ENCODE peak calls at places on chromosomes 12 and 14, in nine cellular contexts. P is iris pigment epithelial cell; H is fibroblast of lung; F is EL; A is T-helper 1 cell; E is Peyer's patch; V is ureter; L is effector CD4-positive, alpha-beta T cell; B is Kasumi-1. Q is an unnamed sample.

GRCh38 chr14:38887696-38888095 is 215.3 kb downstream of the SEC23A start:
- DNase-seq in L (no peak), V (no peak), P (no peak), F (no peak), H (no peak), B (peak; percentile 41), E (no peak), A (no peak), Q (no peak)

GRCh38 chr12:43370299-43370698 is 181.7 kb downstream of the ADAMTS20 start:
- DNase-seq in V (no peak), P (peak; percentile 86), F (peak; percentile 60), E (no peak), B (no peak), H (peak; percentile 69), L (no peak), A (no peak), Q (peak; percentile 85)

GRCh38 chr14:90785474-90785873 is 30.8 kb downstream of the TTC7B start:
- DNase-seq in P (peak; percentile 12), A (no peak), V (no peak), E (no peak), B (peak; percentile 45), F (peak; percentile 18), H (peak; percentile 25), L (no peak), Q (no peak)

GRCh38 chr12:88144546-88145468 is 2.7 kb downstream of the TMTC3 start:
- DNase-seq in B (no peak), V (no peak), A (no peak), F (no peak), H (no peak), L (no peak), E (no peak), P (no peak), Q (no peak)

GRCh38 chr14:73786632-73786941 is 65.0 kb upstream of the PTGR2 start:
- DNase-seq in F (peak; percentile 45), A (no peak), L (no peak), H (peak; percentile 51), P (no peak), V (no peak), B (no peak), E (no peak), Q (peak; percentile 32)

GRCh38 chr12:66708704-66709443 is 30.0 kb upstream of the GRIP1 start:
- DNase-seq in L (no peak), B (peak; percentile 52), V (no peak), P (peak; percentile 12), A (no peak), E (no peak), F (peak; percentile 4), H (peak; percentile 18), Q (no peak)

GRCh38 chr12:3658327-3659163 is 94.4 kb downstream of the CRACR2A start:
- DNase-seq in P (peak; percentile 54), B (peak; percentile 1), V (no peak), L (peak; percentile 12), F (peak; percentile 9), A (peak; percentile 17), H (peak; percentile 37), E (no peak), Q (peak; percentile 16)

GRCh38 chr14:86852530-86852929 is 1140.5 kb downstream of the GALC start:
- DNase-seq in B (no peak), E (no peak), F (peak; percentile 92), A (no peak), H (peak; percentile 50), L (no peak), P (peak; percentile 73), V (no peak), Q (peak; percentile 76)

GRCh38 chr14:93857500-93857899 is 69.2 kb upstream of the PRIMA1 start:
- DNase-seq in E (no peak), F (no peak), V (no peak), H (no peak), L (no peak), B (no peak), A (no peak), P (no peak), Q (no peak)

GRCh38 chr12:39125580-39125979 is 220.2 kb upstream of the CPNE8 start:
- DNase-seq in L (no peak), B (no peak), E (no peak), P (no peak), F (no peak), V (no peak), A (no peak), H (no peak), Q (no peak)

GRCh38 chr14:76778546-76779215 is 17.4 kb downstream of the VASH1 start:
- DNase-seq in F (no peak), L (no peak), P (no peak), E (no peak), V (no peak), B (no peak), A (no peak), H (no peak), Q (no peak)

GRCh38 chr12:13362260-13362841 is 165.8 kb downstream of the EMP1 start:
- DNase-seq in B (peak; percentile 18), E (peak; percentile 79), V (peak; percentile 59), A (peak; percentile 6), H (peak; percentile 43), F (peak; percentile 58), L (peak; percentile 15), P (peak; percentile 57), Q (peak; percentile 51)

GRCh38 chr14:90400904-90401561 is 4.2 kb downstream of the CALM1 start:
- DNase-seq in H (no peak), F (no peak), L (no peak), A (no peak), V (no peak), B (no peak), P (no peak), E (no peak), Q (no peak)

GRCh38 chr14:21063479-21063878 is 5.9 kb downstream of the RNASE8 start:
- DNase-seq in F (peak; percentile 92), E (no peak), A (no peak), V (no peak), B (no peak), L (no peak), P (peak; percentile 90), H (peak; percentile 66), Q (peak; percentile 55)

GRCh38 chr14:97458302-97459137 is 661.3 kb downstream of the VRK1 start:
- DNase-seq in P (no peak), E (peak; percentile 70), F (no peak), A (peak; percentile 77), V (no peak), L (peak; percentile 71), B (no peak), H (no peak), Q (no peak)

Q was measured in HCEC 1CT.